ENCODE peak calls at places on chromosomes 3 and 15, in five cellular contexts. One of them, this sample, is unnamed.

GRCh38 chr3:70808881-70809280 is 496.4 kb upstream of the MDFIC2 start:
- DNase-seq in mesenteric fat pad: no peak
- DNase-seq in iPS DF 19.7: no peak
- DNase-seq in substantia nigra: no peak
- DNase-seq in activated naive CD8-positive, alpha-beta T cell treated with anti-CD3 and anti-CD28 coated beads for 36 hours: no peak
- DNase-seq in this sample: no peak

GRCh38 chr3:50519471-50520089 is 16.1 kb upstream of the CACNA2D2 start:
- DNase-seq in mesenteric fat pad: no peak
- DNase-seq in iPS DF 19.7: peak; percentile 64
- DNase-seq in substantia nigra: peak; percentile 31
- DNase-seq in activated naive CD8-positive, alpha-beta T cell treated with anti-CD3 and anti-CD28 coated beads for 36 hours: peak; percentile 72
- DNase-seq in this sample: peak; percentile 47

GRCh38 chr3:124248471-124249028 is 256.6 kb upstream of the ROPN1 start:
- DNase-seq in mesenteric fat pad: no peak
- DNase-seq in iPS DF 19.7: no peak
- DNase-seq in substantia nigra: no peak
- DNase-seq in activated naive CD8-positive, alpha-beta T cell treated with anti-CD3 and anti-CD28 coated beads for 36 hours: no peak
- DNase-seq in this sample: no peak

GRCh38 chr15:72201346-72202029 is 3.9 kb upstream of the GRAMD2A start:
- DNase-seq in mesenteric fat pad: peak; percentile 64
- DNase-seq in iPS DF 19.7: no peak
- DNase-seq in substantia nigra: no peak
- DNase-seq in activated naive CD8-positive, alpha-beta T cell treated with anti-CD3 and anti-CD28 coated beads for 36 hours: no peak
- DNase-seq in this sample: peak; percentile 20

GRCh38 chr15:55824857-55825613 is 82.1 kb upstream of the PRTG start:
- DNase-seq in mesenteric fat pad: no peak
- DNase-seq in iPS DF 19.7: peak; percentile 5
- DNase-seq in substantia nigra: no peak
- DNase-seq in activated naive CD8-positive, alpha-beta T cell treated with anti-CD3 and anti-CD28 coated beads for 36 hours: no peak
- DNase-seq in this sample: no peak

GRCh38 chr3:171415070-171415469 is 45.1 kb downstream of the TNIK start:
- DNase-seq in mesenteric fat pad: no peak
- DNase-seq in iPS DF 19.7: no peak
- DNase-seq in substantia nigra: no peak
- DNase-seq in activated naive CD8-positive, alpha-beta T cell treated with anti-CD3 and anti-CD28 coated beads for 36 hours: no peak
- DNase-seq in this sample: no peak

GRCh38 chr3:134430174-134430573 is 55.6 kb downstream of the ANAPC13 start:
- DNase-seq in mesenteric fat pad: no peak
- DNase-seq in iPS DF 19.7: no peak
- DNase-seq in substantia nigra: no peak
- DNase-seq in activated naive CD8-positive, alpha-beta T cell treated with anti-CD3 and anti-CD28 coated beads for 36 hours: no peak
- DNase-seq in this sample: no peak

GRCh38 chr3:72891053-72891855 is 3.4 kb downstream of the GXYLT2 start:
- DNase-seq in mesenteric fat pad: no peak
- DNase-seq in iPS DF 19.7: no peak
- DNase-seq in substantia nigra: no peak
- DNase-seq in activated naive CD8-positive, alpha-beta T cell treated with anti-CD3 and anti-CD28 coated beads for 36 hours: no peak
- DNase-seq in this sample: peak; percentile 56

GRCh38 chr3:61908344-61908743 is 347.0 kb downstream of the PTPRG start:
- DNase-seq in mesenteric fat pad: no peak
- DNase-seq in iPS DF 19.7: no peak
- DNase-seq in substantia nigra: no peak
- DNase-seq in activated naive CD8-positive, alpha-beta T cell treated with anti-CD3 and anti-CD28 coated beads for 36 hours: no peak
- DNase-seq in this sample: no peak